ENCODE peak calls at places on chromosomes 1 and 21, in six cellular contexts. R is ovary, K is body of pancreas, V is cardiac fibroblast, B is neural progenitor cell, C is tibial artery. X is an unnamed sample.

GRCh38 chr1:11357291-11357690 is 84.3 kb downstream of the UBIAD1 start:
- DNase-seq in V (no peak), C (no peak), K (no peak), B (no peak), R (no peak), X (no peak)

GRCh38 chr1:56755911-56756310 is 63.3 kb downstream of the FYB2 start:
- DNase-seq in B (no peak), K (no peak), V (no peak), C (no peak), R (no peak), X (no peak)

GRCh38 chr1:228297822-228298221 is 90.0 kb downstream of the OBSCN start:
- DNase-seq in V (no peak), B (no peak), C (no peak), R (no peak), K (no peak), X (no peak)

GRCh38 chr21:38887062-38887686 is 81.4 kb downstream of the ETS2 start:
- DNase-seq in K (no peak), R (no peak), B (no peak), C (no peak), V (no peak), X (no peak)

GRCh38 chr1:220552672-220553258 is 24.8 kb downstream of the MARK1 start:
- DNase-seq in C (no peak), K (no peak), B (no peak), R (no peak), V (peak), X (no peak)

GRCh38 chr1:51644533-51645197 is 27.8 kb downstream of the OSBPL9 start:
- DNase-seq in V (peak), K (no peak), R (no peak), C (peak), B (no peak), X (no peak)

GRCh38 chr1:156550346-156550745 is 22.0 kb downstream of the IQGAP3 start:
- DNase-seq in V (no peak), K (no peak), R (no peak), B (no peak), C (no peak), X (no peak)

GRCh38 chr1:244758700-244759099 is 76.8 kb upstream of the COX20 start:
- DNase-seq in B (no peak), R (no peak), C (no peak), V (no peak), K (no peak), X (no peak)

GRCh38 chr1:101290119-101290921 is 53.5 kb downstream of the S1PR1 start:
- DNase-seq in B (no peak), K (no peak), C (no peak), R (no peak), V (no peak), X (no peak)

GRCh38 chr1:56578963-56579875 is at the start of gene PLPP3:
- DNase-seq in R (peak), K (peak), C (peak), V (peak), B (peak), X (peak)

GRCh38 chr1:223052931-223053330 is 90.1 kb downstream of the TLR5 start:
- DNase-seq in R (no peak), B (no peak), C (no peak), V (peak), K (no peak), X (no peak)

GRCh38 chr1:10622896-10623295 is 148.1 kb downstream of the PEX14 start:
- DNase-seq in B (no peak), R (no peak), C (no peak), V (no peak), K (no peak), X (no peak)

GRCh38 chr1:178238722-178239510 is 145.0 kb downstream of the RASAL2 start:
- DNase-seq in C (no peak), K (no peak), V (peak), B (no peak), R (no peak), X (no peak)

GRCh38 chr1:179046808-179047636 is 21.3 kb downstream of the FAM20B start:
- DNase-seq in V (peak), K (no peak), C (no peak), R (no peak), B (no peak), X (no peak)

GRCh38 chr1:11376981-11377583 is 101.9 kb upstream of the DISP3 start:
- DNase-seq in R (no peak), K (no peak), V (no peak), C (no peak), B (no peak), X (no peak)

GRCh38 chr1:201024251-201024998 is 911 bp upstream of the KIF21B start:
- DNase-seq in C (no peak), B (peak), V (no peak), K (no peak), R (no peak), X (no peak)

GRCh38 chr1:225974454-225974853 is 24.7 kb downstream of the SDE2 start:
- DNase-seq in R (no peak), V (no peak), B (no peak), C (no peak), K (no peak), X (no peak)

GRCh38 chr1:222090103-222090502 is 348.2 kb upstream of the DUSP10 start:
- DNase-seq in K (no peak), R (no peak), V (no peak), C (no peak), B (no peak), X (no peak)

GRCh38 chr21:45318556-45319341 is 31.1 kb upstream of the POFUT2 start:
- DNase-seq in C (peak), V (peak), B (no peak), K (peak), R (peak), X (no peak)

GRCh38 chr1:88890790-88891317 is 513 bp downstream of the GTF2B start:
- DNase-seq in C (no peak), K (peak), B (peak), R (no peak), V (peak), X (no peak)

GRCh38 chr1:59041878-59042277 is 255.0 kb upstream of the FGGY start:
- DNase-seq in R (no peak), V (peak), B (no peak), C (no peak), K (no peak), X (no peak)

GRCh38 chr1:147472953-147473734 is 68.2 kb upstream of the BCL9 start:
- DNase-seq in B (no peak), K (no peak), C (no peak), V (peak), R (no peak), X (no peak)

GRCh38 chr1:215872658-215873057 is 305.6 kb downstream of the KCTD3 start:
- DNase-seq in B (no peak), V (no peak), K (no peak), R (no peak), C (no peak), X (no peak)

GRCh38 chr1:33377750-33378149 is 53.1 kb downstream of the PHC2 start:
- DNase-seq in K (no peak), C (no peak), B (no peak), V (no peak), R (no peak), X (no peak)

GRCh38 chr1:53551428-53551995 is 92.3 kb downstream of the DMRTB1 start:
- DNase-seq in B (no peak), K (no peak), R (no peak), V (no peak), C (peak), X (peak)

GRCh38 chr1:115373305-115373704 is 35.3 kb upstream of the NGF start:
- DNase-seq in R (no peak), V (peak), B (no peak), C (no peak), K (no peak), X (no peak)

GRCh38 chr1:56442456-56442855 is 136.9 kb downstream of the PLPP3 start:
- DNase-seq in R (no peak), V (no peak), C (no peak), K (no peak), B (no peak), X (no peak)

GRCh38 chr1:42736571-42737200 is 3.4 kb downstream of the CLDN19 start:
- DNase-seq in C (no peak), K (no peak), R (no peak), B (no peak), V (no peak), X (no peak)

GRCh38 chr1:198663996-198664789 is 25.4 kb downstream of the PTPRC start:
- DNase-seq in K (no peak), C (no peak), R (no peak), B (no peak), V (no peak), X (no peak)

GRCh38 chr1:13900583-13900982 is 200.6 kb downstream of the PRDM2 start:
- DNase-seq in K (no peak), B (no peak), C (no peak), V (peak), R (no peak), X (no peak)

GRCh38 chr1:218259800-218260199 is 25.3 kb upstream of the RRP15 start:
- DNase-seq in K (no peak), C (no peak), B (peak), R (no peak), V (peak), X (no peak)

GRCh38 chr1:2315711-2316450 is 75.5 kb downstream of the MORN1 start:
- DNase-seq in V (no peak), K (no peak), B (no peak), R (no peak), C (no peak), X (no peak)

GRCh38 chr1:196409586-196409985 is 198.7 kb downstream of the KCNT2 start:
- DNase-seq in K (no peak), B (no peak), V (peak), C (no peak), R (no peak), X (no peak)

GRCh38 chr1:54131419-54131818 is 21.4 kb downstream of the CDCP2 start:
- DNase-seq in B (no peak), V (no peak), C (no peak), R (no peak), K (no peak), X (no peak)

GRCh38 chr1:93683234-93683633 is 1.6 kb upstream of the BCAR3 start:
- DNase-seq in K (no peak), B (no peak), R (no peak), C (no peak), V (no peak), X (no peak)

GRCh38 chr21:14603202-14603601 is 57.1 kb upstream of the SAMSN1 start:
- DNase-seq in R (no peak), V (peak), K (no peak), C (no peak), B (no peak), X (no peak)

DNA sequence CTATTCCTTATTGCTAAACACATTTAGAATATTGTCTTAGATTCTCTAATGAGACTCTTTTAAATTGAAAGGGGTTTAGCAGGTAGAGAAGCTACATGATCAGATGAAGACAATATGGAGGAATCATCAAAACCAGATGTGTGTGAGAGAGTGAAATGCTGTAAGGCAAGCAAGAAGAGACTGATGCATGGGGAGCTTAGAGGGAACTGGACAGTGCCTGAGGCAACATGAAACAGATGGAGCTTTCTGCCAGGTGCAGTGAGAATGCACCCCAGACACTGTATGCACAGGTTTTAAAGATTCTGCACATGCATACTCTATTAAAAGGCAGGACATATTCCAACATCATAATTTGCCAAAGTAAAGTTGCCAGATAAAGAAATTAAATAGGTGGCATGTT is 200.0 kb downstream of the AMY1C start:
- DNase-seq in C (no peak), V (no peak), B (no peak), K (no peak), R (no peak), X (no peak)
- H3K4me3 ChIP-seq in C (no peak), V (no peak), B (no peak), K (no peak), R (no peak), X (no peak)

GRCh38 chr21:43855955-43856354 is 9.1 kb upstream of the AGPAT3 start:
- DNase-seq in K (no peak), R (no peak), V (no peak), C (no peak), B (no peak), X (peak)

GRCh38 chr21:43854773-43855633 is 10.0 kb upstream of the AGPAT3 start:
- DNase-seq in B (no peak), V (no peak), R (no peak), C (no peak), K (no peak), X (peak)

GRCh38 chr21:43859747-43860214 is 5.2 kb upstream of the AGPAT3 start:
- DNase-seq in V (no peak), R (no peak), C (no peak), B (no peak), K (no peak), X (no peak)

GRCh38 chr21:43861716-43862115 is 3.3 kb upstream of the AGPAT3 start:
- DNase-seq in C (no peak), B (no peak), R (no peak), V (no peak), K (no peak), X (peak)

GRCh38 chr21:43858806-43859648 is 6.0 kb upstream of the AGPAT3 start:
- DNase-seq in V (no peak), R (no peak), B (no peak), K (no peak), C (no peak), X (no peak)
- TF ChIP-seq CTCF in V (no peak), R (no peak), B (no peak), K (no peak), C (no peak), X (no peak)

GRCh38 chr1:175319912-175320230 is 127.3 kb upstream of the KIAA0040 start:
- DNase-seq in C (no peak), B (no peak), K (no peak), R (no peak), V (no peak), X (no peak)
- H3K4me3 ChIP-seq in C (no peak), B (no peak), K (no peak), R (no peak), V (no peak), X (no peak)

GRCh38 chr1:207711285-207711684 is 40.6 kb upstream of the CD46 start:
- DNase-seq in C (no peak), R (no peak), B (peak), K (peak), V (peak), X (no peak)
- TF ChIP-seq CTCF in C (no peak), R (no peak), B (no peak), K (peak), V (no peak), X (no peak)

DNA sequence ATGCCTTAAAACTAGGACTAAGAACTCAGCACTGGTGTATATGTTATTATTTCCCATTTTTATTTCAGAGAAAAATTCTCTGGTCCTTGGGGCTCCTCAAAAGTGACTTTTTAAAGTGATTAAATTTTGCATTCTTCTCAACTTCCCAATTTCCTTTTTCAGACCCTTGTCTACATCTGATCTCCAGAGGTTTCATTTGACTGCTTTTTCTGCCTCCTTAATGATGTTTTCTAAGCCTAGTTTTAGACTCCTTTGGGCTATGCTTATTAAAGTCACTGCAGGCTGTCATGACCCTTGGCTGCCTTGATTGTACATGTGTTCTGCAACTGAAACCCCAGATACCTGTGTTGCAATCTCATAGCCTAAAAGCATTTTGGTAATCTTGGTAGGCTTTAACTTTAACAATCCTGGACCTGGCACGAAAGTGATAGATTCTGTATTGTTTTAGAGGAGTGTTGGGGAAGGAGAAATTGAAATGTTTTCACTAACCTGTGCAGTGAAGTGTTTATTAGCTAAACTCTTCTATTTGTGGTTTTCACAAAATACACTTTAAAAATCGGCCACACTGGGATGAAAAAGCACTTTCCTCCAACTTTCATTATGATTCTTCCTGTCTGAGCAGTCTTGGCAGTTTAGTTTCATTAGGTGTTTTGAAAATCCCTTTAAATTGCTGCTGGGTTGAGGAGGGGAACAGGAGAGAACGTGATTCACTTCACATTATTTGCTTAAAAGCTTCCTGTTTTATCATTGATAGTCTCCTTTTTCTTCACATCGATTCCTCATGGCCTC is 4.8 kb downstream of the MACO1 start:
- DNase-seq in K (no peak), R (no peak), B (no peak), V (no peak), C (no peak), X (no peak)
- H3K4me3 ChIP-seq in K (no peak), R (no peak), B (no peak), V (no peak), C (peak), X (no peak)

DNA sequence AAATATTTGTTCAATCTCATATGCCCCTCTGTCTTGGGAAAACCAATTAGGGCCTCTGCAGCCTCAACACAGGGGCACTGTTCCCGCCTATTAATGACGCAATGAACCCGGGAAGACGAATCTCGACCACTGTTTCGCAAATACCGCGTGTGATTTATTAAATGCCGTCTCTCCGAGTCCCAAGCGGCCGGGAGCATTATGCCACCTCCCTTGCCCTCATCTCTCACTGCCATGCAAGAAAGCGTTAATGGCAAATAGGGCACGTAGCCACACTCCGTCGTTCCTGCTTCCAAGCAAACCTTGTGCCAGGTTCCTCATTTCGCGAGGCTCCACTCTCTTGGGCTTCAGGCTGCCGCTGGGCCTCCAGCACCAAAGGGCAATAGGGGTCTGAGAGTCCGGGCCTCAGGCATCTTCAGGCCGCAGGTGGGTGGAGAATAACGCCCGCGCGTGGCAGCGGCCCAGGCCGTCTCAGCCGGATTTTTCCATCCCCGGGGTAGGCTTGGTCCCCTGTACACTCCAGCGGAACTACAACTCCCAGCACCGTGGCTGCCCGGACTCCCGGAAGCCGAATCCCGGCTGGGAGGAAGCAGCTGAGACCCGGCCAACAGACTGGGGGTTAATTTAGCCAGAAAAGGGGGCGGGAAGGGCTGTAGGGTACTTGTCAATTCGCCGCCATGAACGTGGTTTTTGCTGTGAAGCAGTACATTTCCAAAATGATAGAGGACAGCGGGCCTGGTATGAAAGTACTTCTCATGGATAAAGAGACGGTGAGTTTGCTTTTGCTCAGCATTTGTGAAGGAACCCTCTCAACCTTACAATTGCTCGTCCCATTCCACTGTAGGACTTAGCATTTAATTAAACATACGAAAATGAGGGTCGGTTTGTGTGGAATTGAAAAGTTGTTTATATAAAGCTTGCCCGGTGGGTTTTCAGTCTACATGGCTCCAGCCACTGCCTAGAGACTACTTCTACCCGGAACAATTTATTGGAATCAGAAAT is at the start of gene VPS45:
- DNase-seq in K (peak), R (peak), V (peak), C (peak), B (peak), X (peak)
- TF ChIP-seq CTCF in K (peak), R (peak), V (no peak), C (peak), B (no peak), X (no peak)

X was measured in left lung.